ENCODE peak calls at places on chromosome 12, in eight cellular contexts. X is tibial artery; G is sigmoid colon; H is H54; I is choroid plexus epithelial cell; F is renal cortical epithelial cell; Q is GM13976; T is CD8-positive, alpha-beta T cell. S is an unnamed sample.

GRCh38 chr12:121202407-121203355 is 7.2 kb upstream of the P2RX4 start:
- DNase-seq in X (no peak), G (no peak), H (no peak), I (no peak), F (no peak), Q (no peak), T (no peak), S (no peak)

GRCh38 chr12:123512838-123513665 is 20.5 kb downstream of the RILPL1 start:
- DNase-seq in X (no peak), G (no peak), H (no peak), I (no peak), F (no peak), Q (no peak), T (no peak), S (no peak)

GRCh38 chr12:124913474-124914391 is 717 bp downstream of the UBC start:
- DNase-seq in X (peak), G (peak), H (no peak), I (peak), F (peak), Q (peak), T (peak), S (peak)

GRCh38 chr12:93972411-93973208 is 175.8 kb upstream of the PLXNC1 start:
- DNase-seq in X (no peak), G (no peak), H (no peak), I (peak), F (peak), Q (no peak), T (no peak), S (no peak)

GRCh38 chr12:98425859-98426258 is 89.5 kb upstream of the TMPO start:
- DNase-seq in X (no peak), G (no peak), H (no peak), I (no peak), F (no peak), Q (no peak), T (no peak), S (no peak)

GRCh38 chr12:8589679-8590078 is 23.0 kb downstream of the AICDA start:
- DNase-seq in X (no peak), G (no peak), H (no peak), I (no peak), F (no peak), Q (no peak), T (no peak), S (no peak)

GRCh38 chr12:93020225-93020997 is 91.3 kb upstream of the EEA1 start:
- DNase-seq in X (no peak), G (no peak), H (no peak), I (no peak), F (no peak), Q (no peak), T (no peak), S (no peak)

GRCh38 chr12:26062566-26062965 is 62.3 kb downstream of the BHLHE41 start:
- DNase-seq in X (no peak), G (no peak), H (peak), I (peak), F (peak), Q (no peak), T (no peak), S (no peak)

GRCh38 chr12:76943004-76943403 is 64.2 kb upstream of the CSRP2 start:
- DNase-seq in X (no peak), G (no peak), H (no peak), I (no peak), F (no peak), Q (no peak), T (no peak), S (no peak)

GRCh38 chr12:96878704-96879103 is 28.4 kb upstream of the NEDD1 start:
- DNase-seq in X (no peak), G (no peak), H (no peak), I (peak), F (no peak), Q (no peak), T (no peak), S (no peak)

GRCh38 chr12:95545731-95546490 is 5.4 kb downstream of the USP44 start:
- DNase-seq in X (no peak), G (no peak), H (no peak), I (no peak), F (no peak), Q (no peak), T (no peak), S (no peak)

GRCh38 chr12:13124661-13125505 is 21.4 kb upstream of the GSG1 start:
- DNase-seq in X (no peak), G (no peak), H (peak), I (peak), F (peak), Q (no peak), T (no peak), S (no peak)

GRCh38 chr12:12275874-12276273 is 9.0 kb upstream of the LRP6 start:
- DNase-seq in X (no peak), G (no peak), H (no peak), I (no peak), F (no peak), Q (no peak), T (no peak), S (no peak)

GRCh38 chr12:39581592-39581991 is 38.0 kb downstream of the ABCD2 start:
- DNase-seq in X (no peak), G (no peak), H (no peak), I (peak), F (no peak), Q (no peak), T (no peak), S (no peak)

GRCh38 chr12:39587247-39587646 is 32.4 kb downstream of the ABCD2 start:
- DNase-seq in X (no peak), G (no peak), H (no peak), I (peak), F (peak), Q (no peak), T (no peak), S (no peak)

GRCh38 chr12:49974231-49974675 is 1.5 kb downstream of the AQP6 start:
- DNase-seq in X (peak), G (peak), H (no peak), I (peak), F (peak), Q (no peak), T (no peak), S (peak)

GRCh38 chr12:70929029-70929428 is 8.5 kb upstream of the PTPRR start:
- DNase-seq in X (no peak), G (no peak), H (no peak), I (no peak), F (no peak), Q (no peak), T (no peak), S (no peak)

GRCh38 chr12:76621582-76622024 is 62.0 kb upstream of the OSBPL8 start:
- DNase-seq in X (peak), G (peak), H (peak), I (peak), F (peak), Q (peak), T (peak), S (peak)

GRCh38 chr12:125228519-125229260 is 163.5 kb downstream of the AACS start:
- DNase-seq in X (no peak), G (no peak), H (no peak), I (no peak), F (no peak), Q (no peak), T (no peak), S (no peak)

GRCh38 chr12:115761784-115762183 is 515.7 kb downstream of the MED13L start:
- DNase-seq in X (no peak), G (no peak), H (no peak), I (no peak), F (no peak), Q (no peak), T (no peak), S (no peak)

GRCh38 chr12:119020377-119021360 is 39.3 kb downstream of the SRRM4 start:
- DNase-seq in X (no peak), G (no peak), H (peak), I (no peak), F (no peak), Q (peak), T (no peak), S (no peak)

GRCh38 chr12:104620761-104621531 is 164.2 kb downstream of the CHST11 start:
- DNase-seq in X (no peak), G (no peak), H (no peak), I (no peak), F (no peak), Q (no peak), T (no peak), S (no peak)

GRCh38 chr12:48980953-48981756 is 3.0 kb downstream of the WNT1 start:
- DNase-seq in X (no peak), G (no peak), H (no peak), I (no peak), F (no peak), Q (peak), T (peak), S (no peak)

GRCh38 chr12:2834581-2835491 is at the start of gene NRIP2:
- DNase-seq in X (no peak), G (no peak), H (no peak), I (peak), F (no peak), Q (no peak), T (no peak), S (peak)

GRCh38 chr12:41188841-41189394 is 798 bp downstream of the PDZRN4 start:
- DNase-seq in X (no peak), G (no peak), H (no peak), I (no peak), F (no peak), Q (no peak), T (no peak), S (no peak)

GRCh38 chr12:82176761-82177490 is 181.3 kb downstream of the CCDC59 start:
- DNase-seq in X (no peak), G (no peak), H (no peak), I (peak), F (peak), Q (no peak), T (no peak), S (no peak)

GRCh38 chr12:63036974-63037335 is 102.0 kb upstream of the PPM1H start:
- DNase-seq in X (no peak), G (no peak), H (no peak), I (no peak), F (no peak), Q (no peak), T (no peak), S (no peak)

GRCh38 chr12:53539526-53539925 is 32.2 kb upstream of the NPFF start:
- DNase-seq in X (no peak), G (no peak), H (no peak), I (no peak), F (no peak), Q (no peak), T (no peak), S (no peak)

GRCh38 chr12:96326628-96327227 is 73.5 kb downstream of the CDK17 start:
- DNase-seq in X (no peak), G (no peak), H (no peak), I (no peak), F (no peak), Q (no peak), T (no peak), S (no peak)

GRCh38 chr12:63220921-63221320 is 69.9 kb upstream of the AVPR1A start:
- DNase-seq in X (no peak), G (no peak), H (no peak), I (no peak), F (no peak), Q (no peak), T (no peak), S (no peak)

GRCh38 chr12:23238957-23239356 is 614.0 kb downstream of the ETNK1 start:
- DNase-seq in X (no peak), G (no peak), H (no peak), I (no peak), F (no peak), Q (no peak), T (no peak), S (no peak)

GRCh38 chr12:67927231-67927630 is 62.0 kb upstream of the IFNG-AS1 start:
- DNase-seq in X (no peak), G (no peak), H (no peak), I (no peak), F (no peak), Q (no peak), T (no peak), S (no peak)

S was measured in sciatic nerve.